ENCODE peak calls at places on chromosomes 4 and X, in nine cellular contexts. B is GM20000; A is choroid plexus epithelial cell; F is T-helper 2 cell; V is NCI-H1105; X is neuronal stem cell; P is T-helper 1 cell; J is germinal center; D is activated naive CD8-positive, alpha-beta T cell treated with anti-CD3 and anti-CD28 coated beads, Interleukin-2, amount 50 U/mL, for 24 hours. Q is an unnamed sample.

GRCh38 chr4:183139972-183140570 is 41.0 kb downstream of the WWC2 start:
- DNase-seq in P (no peak), J (no peak), B (no peak), A (no peak), V (no peak), X (no peak), F (no peak), D (no peak), Q (no peak)

GRCh38 chr4:92303621-92304027 is at the start of gene GRID2:
- DNase-seq in D (no peak), X (peak), B (no peak), A (peak), P (no peak), V (no peak), J (no peak), F (no peak), Q (no peak)

GRCh38 chr4:86092684-86093083 is 267.2 kb downstream of the MAPK10 start:
- DNase-seq in A (peak), F (no peak), B (no peak), D (no peak), X (no peak), J (no peak), P (no peak), V (no peak), Q (no peak)

GRCh38 chr4:104559502-104559901 is 64.8 kb upstream of the CXXC4 start:
- DNase-seq in P (no peak), J (no peak), X (no peak), V (no peak), B (no peak), F (no peak), A (no peak), D (no peak), Q (no peak)

GRCh38 chr4:4327652-4328121 is 37.6 kb downstream of the ZBTB49 start:
- DNase-seq in D (no peak), X (peak), B (peak), J (peak), F (no peak), A (peak), V (no peak), P (no peak), Q (no peak)

GRCh38 chrX:41556958-41557357 is 109.8 kb downstream of the NYX start:
- DNase-seq in J (no peak), P (peak), X (no peak), D (no peak), A (no peak), F (no peak), V (no peak), B (no peak), Q (peak)

GRCh38 chr4:95215991-95216605 is 332.7 kb downstream of the UNC5C start:
- DNase-seq in B (no peak), D (no peak), V (no peak), P (no peak), J (no peak), A (peak), X (no peak), F (no peak), Q (no peak)

GRCh38 chrX:54540289-54540688 is 10.3 kb downstream of the GNL3L start:
- DNase-seq in D (no peak), V (no peak), F (no peak), B (no peak), P (no peak), A (peak), X (no peak), J (no peak), Q (no peak)

GRCh38 chr4:78432896-78433295 is 118.7 kb upstream of the ANXA3 start:
- DNase-seq in D (no peak), F (no peak), A (peak), J (no peak), V (no peak), B (no peak), P (no peak), X (no peak), Q (no peak)

GRCh38 chr4:89071311-89071710 is 14.3 kb upstream of the FAM13A start:
- DNase-seq in P (no peak), X (no peak), F (no peak), D (no peak), V (no peak), A (no peak), J (no peak), B (no peak), Q (no peak)

GRCh38 chrX:39773923-39774803 is 323.6 kb downstream of the BCOR start:
- DNase-seq in X (no peak), P (peak), J (no peak), B (no peak), A (peak), D (no peak), F (no peak), V (no peak), Q (no peak)

GRCh38 chr4:169253904-169254303 is 16.9 kb downstream of the SH3RF1 start:
- DNase-seq in X (no peak), F (no peak), J (no peak), P (no peak), V (no peak), B (no peak), D (no peak), A (peak), Q (no peak)

GRCh38 chr4:8847764-8848163 is 23.9 kb downstream of the HMX1 start:
- DNase-seq in J (no peak), F (no peak), X (no peak), V (no peak), A (peak), P (no peak), B (no peak), D (no peak), Q (no peak)

GRCh38 chrX:118498351-118498750 is 2.7 kb downstream of the DOCK11 start:
- DNase-seq in D (no peak), F (no peak), P (no peak), A (no peak), V (no peak), X (no peak), B (no peak), J (no peak), Q (no peak)

GRCh38 chr4:107824367-107825071 is at the start of gene SGMS2:
- DNase-seq in D (peak), X (peak), B (peak), V (peak), J (peak), P (peak), F (no peak), A (peak), Q (no peak)

GRCh38 chr4:38162240-38162784 is 202.1 kb downstream of the PTTG2 start:
- DNase-seq in F (no peak), A (peak), P (no peak), D (no peak), B (no peak), X (peak), V (no peak), J (no peak), Q (no peak)

GRCh38 chr4:81921757-81922159 is 450.1 kb upstream of the RASGEF1B start:
- DNase-seq in J (no peak), A (no peak), F (no peak), B (no peak), P (no peak), D (no peak), V (no peak), X (no peak), Q (peak)

GRCh38 chr4:20264688-20265087 is 13.0 kb downstream of the SLIT2 start:
- DNase-seq in A (no peak), V (no peak), F (no peak), B (no peak), P (no peak), J (no peak), X (no peak), D (no peak), Q (no peak)

GRCh38 chrX:49172280-49172780 is 632 bp downstream of the PLP2 start:
- DNase-seq in F (peak), D (peak), J (peak), V (peak), X (no peak), B (peak), P (peak), A (peak), Q (peak)

GRCh38 chrX:44843753-44844152 is at the start of gene DUSP21:
- DNase-seq in D (no peak), B (no peak), V (no peak), F (no peak), P (no peak), A (no peak), J (no peak), X (no peak), Q (no peak)

GRCh38 chr4:147530153-147530552 is 49.3 kb downstream of the EDNRA start:
- DNase-seq in D (no peak), F (no peak), P (no peak), V (no peak), J (no peak), A (no peak), B (no peak), X (no peak), Q (no peak)

GRCh38 chr4:133151301-133151680 is 2.2 kb downstream of the PCDH10 start:
- DNase-seq in J (no peak), B (peak), F (no peak), P (no peak), D (no peak), V (no peak), A (peak), X (no peak), Q (no peak)

GRCh38 chr4:134202136-134202535 is 547 bp upstream of the PABPC4L start:
- DNase-seq in B (no peak), P (no peak), D (no peak), F (no peak), A (peak), V (no peak), X (no peak), J (no peak), Q (no peak)

GRCh38 chr4:40645576-40645975 is 15.9 kb upstream of the RBM47 start:
- DNase-seq in D (no peak), X (no peak), V (no peak), F (no peak), J (no peak), B (no peak), A (no peak), P (no peak), Q (no peak)

GRCh38 chr4:32133141-32133540 is 1413.0 kb downstream of the PCDH7 start:
- DNase-seq in V (no peak), D (no peak), B (no peak), F (no peak), P (no peak), J (no peak), A (peak), X (no peak), Q (no peak)

GRCh38 chrX:70592091-70592490 is 147.5 kb downstream of the DLG3 start:
- DNase-seq in A (peak), B (no peak), X (no peak), F (no peak), D (peak), V (no peak), P (peak), J (no peak), Q (no peak)

GRCh38 chrX:31260351-31260750 is 188.5 kb upstream of the FTHL17 start:
- DNase-seq in A (peak), F (no peak), B (no peak), D (no peak), X (no peak), J (no peak), P (no peak), V (no peak), Q (no peak)

GRCh38 chr4:142566780-142567179 is 279.3 kb downstream of the INPP4B start:
- DNase-seq in D (no peak), B (no peak), A (no peak), V (no peak), J (no peak), P (peak), F (no peak), X (no peak), Q (no peak)

GRCh38 chr4:102263024-102263787 is 82.1 kb downstream of the SLC39A8 start:
- DNase-seq in J (peak), P (peak), D (no peak), V (no peak), X (peak), F (no peak), B (peak), A (peak), Q (peak)

GRCh38 chr4:721261-722171 is 15.9 kb downstream of the PCGF3 start:
- DNase-seq in J (no peak), P (no peak), X (no peak), B (no peak), F (no peak), D (no peak), V (no peak), A (no peak), Q (no peak)

GRCh38 chrX:120680090-120680489 is 50.2 kb upstream of the C1GALT1C1 start:
- DNase-seq in F (no peak), V (no peak), D (no peak), J (no peak), P (peak), A (no peak), B (no peak), X (no peak), Q (no peak)

GRCh38 chr4:7981738-7982394 is 42.2 kb upstream of the AFAP1 start:
- DNase-seq in A (no peak), P (no peak), B (no peak), X (no peak), D (no peak), V (no peak), J (no peak), F (no peak), Q (no peak)

GRCh38 chrX:31070057-31070468 is 1.8 kb downstream of the FTHL17 start:
- DNase-seq in X (no peak), A (no peak), F (no peak), B (peak), P (peak), J (no peak), V (no peak), D (no peak), Q (no peak)

GRCh38 chr4:184942447-184943425 is 75.6 kb upstream of the HELT start:
- DNase-seq in A (peak), B (no peak), X (no peak), F (no peak), D (no peak), P (no peak), J (no peak), V (no peak), Q (no peak)

GRCh38 chrX:68833448-68833805 is 4.6 kb downstream of the EFNB1 start:
- DNase-seq in J (no peak), X (no peak), P (no peak), B (no peak), D (no peak), A (no peak), V (no peak), F (no peak), Q (no peak)

Q was measured in OCI-LY7.